ENCODE peak calls at places on chromosomes 4 and X, in five cellular contexts. Q is heart left ventricle, S is A549, J is body of pancreas, C is uterus. N is an unnamed sample.

GRCh38 chr4:14329228-14329627 is 673.1 kb upstream of the CPEB2 start:
- DNase-seq in Q (no peak), S (no peak), J (no peak), C (no peak), N (no peak)

GRCh38 chr4:183830438-183830985 is 74.6 kb upstream of the STOX2 start:
- DNase-seq in Q (no peak), S (no peak), J (no peak), C (no peak), N (no peak)

GRCh38 chrX:153459976-153460375 is 10.4 kb downstream of the HAUS7 start:
- DNase-seq in Q (peak), S (no peak), J (no peak), C (no peak), N (no peak)

GRCh38 chr4:25859429-25860148 is 3.2 kb downstream of the SEL1L3 start:
- DNase-seq in Q (no peak), S (no peak), J (no peak), C (no peak), N (no peak)

GRCh38 chrX:27966955-27967354 is 14.3 kb downstream of the DCAF8L1 start:
- DNase-seq in Q (no peak), S (peak), J (no peak), C (no peak), N (no peak)

GRCh38 chr4:17325098-17325497 is 186.8 kb downstream of the QDPR start:
- DNase-seq in Q (no peak), S (no peak), J (no peak), C (no peak), N (no peak)

GRCh38 chr4:2982012-2982411 is 18.6 kb downstream of the GRK4 start:
- DNase-seq in Q (no peak), S (no peak), J (no peak), C (no peak), N (no peak)

GRCh38 chr4:3251691-3252479 is 2.9 kb downstream of the MSANTD1 start:
- DNase-seq in Q (peak), S (no peak), J (peak), C (peak), N (no peak)

GRCh38 chrX:110944323-110944761 is 148.7 kb upstream of the CHRDL1 start:
- DNase-seq in Q (no peak), S (no peak), J (peak), C (no peak), N (no peak)

GRCh38 chr4:189202182-189202868 is 738.3 kb upstream of the FRG1 start:
- DNase-seq in Q (peak), S (peak), J (peak), C (no peak), N (no peak)
- TF ChIP-seq CTCF in Q (peak), S (peak), J (peak), C (peak), N (peak)

DNA sequence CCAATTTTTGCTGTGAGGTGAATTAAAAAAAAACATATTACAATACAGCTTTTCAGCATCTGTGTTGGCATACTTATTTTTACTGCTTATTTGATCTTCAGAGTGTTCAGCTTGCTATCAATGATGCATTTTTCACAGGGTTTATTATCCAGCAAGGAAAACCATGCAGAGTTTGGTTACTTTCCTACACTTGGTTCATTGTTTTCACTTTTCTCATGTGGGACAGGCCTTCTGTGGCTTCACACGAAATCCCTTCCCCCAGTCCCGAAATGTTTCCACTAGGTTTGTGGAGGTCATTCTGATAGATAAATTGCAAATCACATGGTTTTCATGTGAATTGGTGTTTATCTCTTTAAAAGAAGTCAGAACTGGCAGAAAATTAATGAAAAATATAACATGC is 205.8 kb downstream of the SPCS3 start:
- DNase-seq in Q (no peak), S (no peak), J (no peak), C (no peak), N (no peak)
- H3K27ac ChIP-seq in Q (no peak), S (no peak), J (no peak), C (no peak), N (no peak)

DNA sequence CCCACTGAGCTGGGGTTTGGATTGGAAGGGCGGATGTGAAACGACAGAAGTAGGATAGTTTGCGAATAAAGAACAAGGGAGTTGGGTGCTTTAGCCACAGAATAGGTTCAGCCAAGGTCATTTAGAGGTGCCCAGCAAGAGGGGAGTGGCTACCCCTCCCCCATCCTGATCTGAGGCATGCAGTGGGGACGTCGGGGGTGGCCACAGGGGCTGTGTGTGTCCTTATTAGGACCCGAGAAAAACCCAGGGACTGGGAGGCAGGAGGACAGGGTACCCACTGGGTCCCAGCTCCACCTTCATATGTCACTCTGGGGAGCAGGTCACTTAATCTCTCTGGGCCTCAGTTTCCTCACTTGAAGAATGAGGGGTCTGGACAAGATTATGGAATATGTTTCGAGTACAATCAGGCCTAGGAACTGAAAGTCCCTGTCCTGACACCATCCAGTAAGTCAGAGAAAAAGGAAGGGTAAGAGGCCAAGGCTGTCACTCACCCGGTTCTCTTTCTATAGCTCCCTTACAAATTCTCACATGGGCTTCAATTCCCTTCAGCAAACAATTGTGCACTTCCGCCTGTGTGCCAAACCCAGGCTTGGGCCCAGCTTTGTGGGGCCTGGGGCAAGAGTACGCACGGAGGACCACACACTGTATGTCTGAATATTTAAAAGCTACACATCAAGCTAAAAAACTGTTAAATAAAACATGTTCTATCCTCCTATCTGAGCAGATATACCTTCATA is 4.2 kb upstream of the NYX start:
- DNase-seq in Q (no peak), S (no peak), J (no peak), C (no peak), N (no peak)
- TF ChIP-seq POLR2A in Q (no peak), S (no peak), J (no peak), C (no peak), N (no peak)

GRCh38 chrX:87337267-87337666 is 180.3 kb upstream of the KLHL4 start:
- DNase-seq in Q (no peak), S (no peak), J (no peak), C (no peak), N (no peak)

GRCh38 chrX:87338510-87338909 is 179.1 kb upstream of the KLHL4 start:
- DNase-seq in Q (no peak), S (peak), J (no peak), C (no peak), N (no peak)
- TF ChIP-seq CTCF in Q (peak), S (peak), J (no peak), C (peak), N (peak)

GRCh38 chr4:88037936-88038335 is 30.5 kb downstream of the PKD2 start:
- DNase-seq in Q (no peak), S (no peak), J (no peak), C (no peak), N (no peak)

GRCh38 chr4:88040707-88041106 is 33.3 kb downstream of the PKD2 start:
- DNase-seq in Q (no peak), S (no peak), J (no peak), C (no peak), N (no peak)

GRCh38 chr4:88041626-88042025 is 34.2 kb downstream of the PKD2 start:
- DNase-seq in Q (no peak), S (no peak), J (peak), C (no peak), N (no peak)

GRCh38 chr4:88043586-88044340 is 36.3 kb downstream of the PKD2 start:
- DNase-seq in Q (no peak), S (no peak), J (no peak), C (no peak), N (no peak)

GRCh38 chr4:88043001-88043400 is 35.6 kb downstream of the PKD2 start:
- DNase-seq in Q (no peak), S (no peak), J (no peak), C (no peak), N (no peak)
- H3K27ac ChIP-seq in Q (no peak), S (no peak), J (no peak), C (peak), N (no peak)

DNA sequence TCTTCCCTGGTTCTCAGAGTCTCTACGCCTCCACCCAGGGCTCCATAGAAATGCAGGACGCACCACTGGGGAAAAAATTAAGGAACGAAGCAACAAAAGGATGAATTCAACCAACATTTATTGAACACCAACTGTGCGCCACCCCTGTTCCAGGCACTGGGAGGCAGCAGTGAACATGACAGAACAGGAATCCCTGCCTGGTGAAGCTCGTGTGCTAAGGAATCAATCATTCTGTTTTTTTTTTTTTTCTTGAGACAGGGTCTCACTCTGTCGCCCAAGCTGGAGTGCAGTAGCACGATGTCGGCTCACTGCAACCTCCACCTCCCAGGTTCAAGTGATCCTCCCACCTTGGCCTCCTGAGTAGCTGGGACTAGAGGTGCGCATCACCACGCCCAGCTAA is 1.9 kb upstream of the FTSJ1 start:
- DNase-seq in Q (no peak), S (peak), J (no peak), C (no peak), N (no peak)
- TF ChIP-seq POLR2A in Q (no peak), S (no peak), J (no peak), C (no peak), N (no peak)

GRCh38 chrX:15834827-15835595 is 19.6 kb downstream of the AP1S2 start:
- DNase-seq in Q (no peak), S (no peak), J (no peak), C (no peak), N (no peak)

GRCh38 chrX:15834051-15834450 is 20.6 kb downstream of the AP1S2 start:
- DNase-seq in Q (no peak), S (no peak), J (no peak), C (no peak), N (no peak)

GRCh38 chrX:15843960-15844359 is 10.7 kb downstream of the AP1S2 start:
- DNase-seq in Q (no peak), S (no peak), J (no peak), C (no peak), N (no peak)

GRCh38 chrX:15838017-15838416 is 16.6 kb downstream of the AP1S2 start:
- DNase-seq in Q (no peak), S (peak), J (no peak), C (no peak), N (no peak)
- TF ChIP-seq CTCF in Q (no peak), S (no peak), J (no peak), C (no peak), N (no peak)

DNA sequence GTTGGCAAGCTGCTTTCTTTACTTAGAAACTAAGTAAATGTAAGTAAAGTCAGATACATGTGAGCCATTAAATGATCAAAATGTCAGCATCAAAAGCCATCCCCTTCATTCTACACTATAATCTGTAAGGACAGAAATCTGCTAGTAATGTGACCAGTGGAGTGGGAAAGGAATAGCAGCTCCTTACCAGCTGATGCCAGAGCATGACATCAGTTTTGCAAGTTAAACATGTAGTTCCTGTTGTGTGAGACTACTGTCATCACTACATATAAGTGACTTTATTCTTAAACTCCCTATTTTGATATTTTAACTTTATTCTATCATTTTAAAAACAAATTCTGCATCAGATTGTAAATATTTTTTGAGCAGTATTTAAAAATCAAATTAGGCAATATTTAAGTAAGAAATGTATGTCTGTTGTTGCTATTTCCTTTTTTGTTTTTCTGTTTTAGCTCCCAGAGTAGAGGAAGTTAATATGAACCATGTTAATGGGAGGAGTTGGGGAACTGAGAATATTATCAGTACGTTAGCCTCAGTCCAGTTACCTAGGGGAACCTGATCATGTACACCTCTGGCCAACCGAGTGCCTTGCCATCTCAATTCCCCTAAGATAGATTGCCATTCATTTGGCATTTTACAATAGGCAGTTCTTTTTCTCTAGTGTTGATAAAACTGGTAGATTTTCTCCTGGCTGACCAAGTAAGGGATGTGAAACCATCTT is 34.8 kb downstream of the CCNI start:
- DNase-seq in Q (no peak), S (no peak), J (no peak), C (no peak), N (no peak)
- H3K27ac ChIP-seq in Q (no peak), S (no peak), J (no peak), C (no peak), N (no peak)

N was measured in esophagus muscularis mucosa.